ENCODE peak calls at places on chromosomes 16 and 17, in four cellular contexts. One of them, this sample, is unnamed.
A peak's percentile ranks its signal among the peaks of the same experiment; 100 is the strongest.

GRCh38 chr16:66130296-66130910 is 236.1 kb upstream of the CDH5 start:
- DNase-seq in GM12878: no peak
- DNase-seq in HepG2: no peak
- DNase-seq in K562: no peak
- DNase-seq in this sample: no peak

GRCh38 chr17:27810902-27811557 is 10.7 kb upstream of the NOS2 start:
- DNase-seq in HepG2: no peak
- DNase-seq in K562: no peak
- DNase-seq in GM12878: no peak
- DNase-seq in this sample: no peak

GRCh38 chr17:79737922-79738578 is 7.3 kb downstream of the ENPP7 start:
- DNase-seq in HepG2: no peak
- DNase-seq in GM12878: no peak
- DNase-seq in K562: no peak
- DNase-seq in this sample: no peak

GRCh38 chr16:29999605-30000004 is 3.6 kb downstream of the INO80E start:
- DNase-seq in HepG2: no peak
- DNase-seq in K562: no peak
- DNase-seq in GM12878: no peak
- DNase-seq in this sample: no peak

GRCh38 chr17:40560592-40561293 is 4.5 kb downstream of the CCR7 start:
- DNase-seq in K562: peak; percentile 52
- DNase-seq in GM12878: peak; percentile 96
- DNase-seq in HepG2: no peak
- DNase-seq in this sample: peak; percentile 4

GRCh38 chr17:80969030-80969673 is 22.5 kb upstream of the CHMP6 start:
- DNase-seq in HepG2: no peak
- DNase-seq in GM12878: no peak
- DNase-seq in K562: peak; percentile 47
- DNase-seq in this sample: no peak

GRCh38 chr17:82228842-82229685 is at the start of gene SLC16A3:
- DNase-seq in HepG2: no peak
- DNase-seq in GM12878: no peak
- DNase-seq in K562: no peak
- DNase-seq in this sample: peak; percentile 49

GRCh38 chr16:89009343-89010209 is 32.6 kb upstream of the CBFA2T3 start:
- DNase-seq in HepG2: no peak
- DNase-seq in K562: peak; percentile 77
- DNase-seq in GM12878: no peak
- DNase-seq in this sample: peak; percentile 63

GRCh38 chr16:17591655-17592405 is 121.1 kb upstream of the XYLT1 start:
- DNase-seq in HepG2: no peak
- DNase-seq in K562: no peak
- DNase-seq in GM12878: no peak
- DNase-seq in this sample: no peak

GRCh38 chr16:80347900-80348299 is 192.9 kb upstream of the DYNLRB2 start:
- DNase-seq in HepG2: no peak
- DNase-seq in GM12878: no peak
- DNase-seq in K562: no peak
- DNase-seq in this sample: no peak

GRCh38 chr17:59811209-59811608 is 81.5 kb downstream of the TUBD1 start:
- DNase-seq in GM12878: no peak
- DNase-seq in K562: no peak
- DNase-seq in HepG2: no peak
- DNase-seq in this sample: no peak
- TF ChIP-seq SP1 in GM12878: no peak
- TF ChIP-seq SP1 in K562: no peak
- TF ChIP-seq SP1 in HepG2: no peak
- TF ChIP-seq SP1 in this sample: no peak

DNA sequence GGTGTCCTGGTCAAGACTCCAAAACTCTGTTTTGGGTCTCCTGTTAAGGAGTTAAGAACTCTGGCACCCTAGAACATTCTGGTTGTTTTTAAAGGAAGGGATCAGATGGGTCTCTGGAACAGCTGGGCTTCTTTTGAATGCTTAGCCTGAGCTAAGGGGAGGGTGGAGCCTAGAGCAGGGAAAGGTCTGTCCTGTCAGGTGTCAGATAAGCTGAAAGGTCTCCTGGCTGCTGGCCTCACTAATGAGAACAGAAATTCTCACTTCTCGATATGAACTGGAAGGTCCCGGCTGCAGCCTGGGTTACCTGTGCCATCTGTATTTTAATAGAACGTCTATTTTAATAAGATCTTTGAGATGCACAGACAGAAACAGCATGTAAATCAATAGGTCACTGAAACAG is 69.0 kb downstream of the RAP1GAP2 start:
- DNase-seq in K562: no peak
- DNase-seq in GM12878: no peak
- DNase-seq in HepG2: no peak
- DNase-seq in this sample: no peak
- TF ChIP-seq MAX in K562: no peak
- TF ChIP-seq MAX in GM12878: no peak
- TF ChIP-seq MAX in HepG2: no peak
- TF ChIP-seq MAX in this sample: no peak

GRCh38 chr17:21532763-21533385 is 156.7 kb downstream of the KCNJ12 start:
- DNase-seq in GM12878: no peak
- DNase-seq in K562: no peak
- DNase-seq in HepG2: no peak
- DNase-seq in this sample: no peak
- TF ChIP-seq TCF7 in GM12878: no peak
- TF ChIP-seq TCF7 in K562: no peak
- TF ChIP-seq TCF7 in HepG2: no peak
- TF ChIP-seq TCF7 in this sample: no peak

DNA sequence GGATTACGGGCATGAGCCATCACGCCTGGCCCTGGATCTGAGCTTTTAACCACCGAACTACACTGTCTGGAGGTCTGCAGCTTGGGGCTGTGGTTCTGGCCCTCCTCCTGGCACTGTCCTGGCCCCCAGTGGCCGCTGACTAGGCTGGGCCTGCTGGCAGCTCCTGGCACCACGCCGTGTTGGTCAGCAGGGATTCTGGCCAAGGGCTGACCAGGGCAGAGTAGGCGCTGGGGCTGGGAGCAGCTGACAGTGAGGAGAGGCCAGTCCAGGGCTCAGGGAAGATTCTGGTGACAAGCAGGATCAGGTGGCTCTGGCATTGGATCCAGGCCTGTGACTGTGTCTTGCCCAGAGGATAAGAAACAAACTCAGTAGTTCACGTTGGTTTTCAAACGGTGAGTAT is 14.6 kb downstream of the EEF2K start:
- DNase-seq in K562: no peak
- DNase-seq in HepG2: no peak
- DNase-seq in GM12878: no peak
- DNase-seq in this sample: no peak
- TF ChIP-seq SP1 in K562: no peak
- TF ChIP-seq SP1 in HepG2: no peak
- TF ChIP-seq SP1 in GM12878: no peak
- TF ChIP-seq SP1 in this sample: no peak

GRCh38 chr17:1438593-1439083 is 17.4 kb downstream of the CRK start:
- DNase-seq in K562: no peak
- DNase-seq in HepG2: no peak
- DNase-seq in GM12878: no peak
- DNase-seq in this sample: no peak
- TF ChIP-seq MAX in K562: no peak
- TF ChIP-seq MAX in HepG2: no peak
- TF ChIP-seq MAX in GM12878: no peak
- TF ChIP-seq MAX in this sample: no peak

GRCh38 chr17:75108193-75108592 is 1.6 kb upstream of the ARMC7 start:
- DNase-seq in K562: no peak
- DNase-seq in GM12878: no peak
- DNase-seq in HepG2: no peak
- DNase-seq in this sample: no peak

GRCh38 chr17:75109047-75109406 is 742 bp upstream of the ARMC7 start:
- DNase-seq in K562: no peak
- DNase-seq in GM12878: no peak
- DNase-seq in HepG2: no peak
- DNase-seq in this sample: no peak

GRCh38 chr17:75103601-75104554 is 5.9 kb upstream of the ARMC7 start:
- DNase-seq in HepG2: no peak
- DNase-seq in GM12878: no peak
- DNase-seq in K562: no peak
- DNase-seq in this sample: no peak

GRCh38 chr17:75102385-75102821 is 7.4 kb upstream of the ARMC7 start:
- DNase-seq in K562: no peak
- DNase-seq in GM12878: peak; percentile 63
- DNase-seq in HepG2: no peak
- DNase-seq in this sample: no peak

GRCh38 chr17:75105269-75106080 is 4.3 kb upstream of the ARMC7 start:
- DNase-seq in K562: peak; percentile 69
- DNase-seq in GM12878: no peak
- DNase-seq in HepG2: peak; percentile 55
- DNase-seq in this sample: peak; percentile 80
- TF ChIP-seq TCF7 in K562: no peak
- TF ChIP-seq TCF7 in GM12878: no peak
- TF ChIP-seq TCF7 in HepG2: no peak
- TF ChIP-seq TCF7 in this sample: no peak

GRCh38 chr17:34788696-34789095 is 172.6 kb downstream of the CCT6B start:
- DNase-seq in GM12878: no peak
- DNase-seq in HepG2: no peak
- DNase-seq in K562: no peak
- DNase-seq in this sample: no peak
- TF ChIP-seq SP1 in GM12878: no peak
- TF ChIP-seq SP1 in HepG2: no peak
- TF ChIP-seq SP1 in K562: no peak
- TF ChIP-seq SP1 in this sample: no peak

This sample was measured in WTC11.